ENCODE peak calls at places on chromosomes 3 and 15, in eight cellular contexts. W is IMR-90, H is AG04450, O is breast epithelium, A is choroid plexus epithelial cell, J is WERI-Rb-1, T is osteoblast, Y is ovary. G is an unnamed sample.

GRCh38 chr3:112508261-112508660 is 9.0 kb upstream of the BTLA start:
- DNase-seq in J (no peak), W (no peak), H (no peak), Y (no peak), T (no peak), O (no peak), A (no peak), G (no peak)

GRCh38 chr15:90388462-90389182 is 580 bp downstream of the IQGAP1 start:
- DNase-seq in W (peak; percentile 41), H (no peak), O (peak; percentile 57), T (peak; percentile 90), A (peak; percentile 32), J (peak; percentile 46), Y (peak; percentile 62), G (peak; percentile 43)

GRCh38 chr15:68487087-68487843 is 55.3 kb upstream of the ITGA11 start:
- DNase-seq in T (peak; percentile 52), W (peak; percentile 35), J (no peak), A (peak; percentile 61), Y (no peak), H (no peak), O (no peak), G (peak; percentile 57)

GRCh38 chr3:149388714-149389417 is 11.4 kb upstream of the TM4SF1 start:
- DNase-seq in A (no peak), O (no peak), H (no peak), J (no peak), T (no peak), W (no peak), Y (no peak), G (no peak)

GRCh38 chr3:151382671-151383070 is 1.9 kb downstream of the P2RY12 start:
- DNase-seq in W (no peak), H (no peak), J (no peak), T (no peak), A (no peak), Y (no peak), O (no peak), G (no peak)

GRCh38 chr3:134407247-134407640 is 33.0 kb upstream of the AMOTL2 start:
- DNase-seq in H (no peak), W (peak; percentile 32), T (peak; percentile 69), Y (no peak), O (no peak), A (no peak), J (no peak), G (no peak)

GRCh38 chr3:39207361-39208192 is 15.2 kb upstream of the XIRP1 start:
- DNase-seq in H (no peak), T (no peak), W (no peak), J (no peak), Y (no peak), A (no peak), O (no peak), G (no peak)

GRCh38 chr3:117955196-117955595 is 1079.5 kb downstream of the IGSF11 start:
- DNase-seq in J (no peak), O (no peak), H (peak; percentile 16), A (peak; percentile 1), T (no peak), Y (no peak), W (peak; percentile 56), G (peak; percentile 0)

GRCh38 chr15:41438206-41438605 is 21.3 kb downstream of the RTF1 start:
- DNase-seq in J (no peak), H (no peak), Y (no peak), O (no peak), T (peak; percentile 87), A (peak; percentile 23), W (peak; percentile 44), G (peak; percentile 15)

GRCh38 chr15:70299931-70300858 is 202.5 kb upstream of the TLE3 start:
- DNase-seq in A (no peak), Y (no peak), J (no peak), W (no peak), O (no peak), H (no peak), T (no peak), G (no peak)

GRCh38 chr3:192816274-192816853 is 89.0 kb upstream of the FGF12 start:
- DNase-seq in H (no peak), A (peak; percentile 81), W (peak; percentile 73), T (no peak), Y (no peak), O (no peak), J (no peak), G (peak; percentile 74)

GRCh38 chr3:125165189-125165947 is 47.2 kb downstream of the SLC12A8 start:
- DNase-seq in J (peak; percentile 51), W (peak; percentile 35), A (peak; percentile 68), H (no peak), O (no peak), T (peak; percentile 95), Y (no peak), G (peak; percentile 46)

GRCh38 chr3:133649486-133650068 is 12.2 kb downstream of the TOPBP1 start:
- DNase-seq in T (no peak), W (no peak), Y (no peak), J (no peak), O (no peak), H (no peak), A (no peak), G (no peak)

GRCh38 chr3:632571-633170 is 436.1 kb downstream of the CHL1 start:
- DNase-seq in A (peak; percentile 58), Y (no peak), W (peak; percentile 18), T (no peak), J (peak; percentile 78), H (no peak), O (no peak), G (peak; percentile 44)

GRCh38 chr3:174541708-174542107 is 317.4 kb upstream of the NAALADL2 start:
- DNase-seq in T (no peak), O (no peak), H (no peak), J (no peak), W (peak; percentile 51), A (peak; percentile 7), Y (no peak), G (peak; percentile 18)

GRCh38 chr3:17605032-17605431 is 137.4 kb downstream of the TBC1D5 start:
- DNase-seq in H (peak; percentile 29), O (no peak), W (peak; percentile 90), Y (no peak), A (peak; percentile 84), T (peak; percentile 76), J (no peak), G (peak; percentile 85)

GRCh38 chr3:30097022-30097650 is 509.3 kb upstream of the TGFBR2 start:
- DNase-seq in Y (no peak), A (no peak), J (no peak), O (no peak), W (no peak), T (no peak), H (no peak), G (no peak)

DNA sequence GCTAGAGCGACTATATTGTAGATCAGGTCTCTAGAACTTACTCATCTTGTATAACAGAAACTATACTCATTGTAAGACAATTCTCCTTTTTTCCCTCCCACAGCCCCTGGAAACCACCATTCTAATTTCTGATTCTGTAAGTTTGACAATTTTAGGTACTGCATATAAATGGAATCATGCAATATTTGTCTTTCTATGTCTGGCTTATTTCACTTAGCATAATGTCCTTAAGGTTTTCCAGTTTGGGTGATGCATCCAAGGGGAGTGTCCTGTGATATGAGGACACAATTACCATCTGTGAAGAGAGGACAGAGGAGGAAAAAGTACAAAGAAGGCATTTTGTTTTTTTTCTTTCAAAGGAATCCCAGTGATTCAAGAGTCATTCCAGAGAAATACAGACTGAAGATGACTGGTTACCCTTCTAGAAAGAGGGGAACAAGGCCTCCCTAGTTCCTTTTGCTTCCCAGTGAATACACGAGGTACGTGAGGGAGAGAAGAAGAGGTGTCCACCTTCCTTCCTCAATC is 514.7 kb upstream of the TGFBR2 start:
- DNase-seq in J (no peak), T (no peak), A (no peak), H (no peak), Y (no peak), W (no peak), O (no peak), G (no peak)
- TF ChIP-seq CTCF in J (no peak), T (no peak), A (no peak), H (no peak), Y (no peak), W (no peak), O (no peak), G (no peak)

DNA sequence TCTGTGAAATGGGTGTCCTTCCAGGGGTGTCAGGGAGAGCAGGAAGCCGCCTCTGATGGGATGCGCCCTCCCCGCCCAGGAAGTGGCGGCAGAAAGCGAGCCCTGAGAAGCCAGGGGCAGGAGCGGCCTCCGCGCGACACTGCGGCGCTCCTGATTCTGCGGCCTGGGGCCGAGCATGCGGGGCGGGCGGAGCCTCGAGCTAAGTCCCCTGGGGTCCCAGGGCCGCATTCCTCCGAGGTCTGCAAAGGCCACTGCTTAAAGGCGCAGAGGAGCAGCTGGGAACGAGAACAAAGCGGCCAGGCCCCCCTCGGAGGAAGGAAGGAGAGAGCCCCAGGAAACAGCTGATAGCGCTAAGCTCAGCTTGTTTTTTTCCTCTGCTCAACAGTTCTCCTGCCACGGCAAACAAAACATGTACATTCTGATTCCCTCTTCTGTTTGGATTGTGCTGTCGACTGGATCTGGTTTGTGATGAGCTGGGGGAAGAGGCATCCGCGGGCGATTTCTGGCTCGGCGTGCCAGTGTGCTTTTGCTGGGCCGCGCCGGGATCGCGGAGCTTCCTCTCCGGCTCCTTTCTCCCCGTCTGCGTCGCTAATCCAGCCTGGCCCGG is 34.1 kb downstream of the GRK7 start:
- DNase-seq in O (no peak), H (no peak), J (peak; percentile 42), Y (peak; percentile 70), W (peak; percentile 7), T (peak; percentile 77), A (peak; percentile 81), G (peak; percentile 71)
- H3K4me3 ChIP-seq in O (peak overlapping the region; percentile 39), H (peak overlapping the region; percentile 4), J (peak overlapping the region; percentile 42), Y (peak overlapping the region; percentile 33), W (peak overlapping the region; percentile 6), T (peak overlapping the region; percentile 69), A (peak overlapping the region; percentile 48), G (peak overlapping the region; percentile 6)

DNA sequence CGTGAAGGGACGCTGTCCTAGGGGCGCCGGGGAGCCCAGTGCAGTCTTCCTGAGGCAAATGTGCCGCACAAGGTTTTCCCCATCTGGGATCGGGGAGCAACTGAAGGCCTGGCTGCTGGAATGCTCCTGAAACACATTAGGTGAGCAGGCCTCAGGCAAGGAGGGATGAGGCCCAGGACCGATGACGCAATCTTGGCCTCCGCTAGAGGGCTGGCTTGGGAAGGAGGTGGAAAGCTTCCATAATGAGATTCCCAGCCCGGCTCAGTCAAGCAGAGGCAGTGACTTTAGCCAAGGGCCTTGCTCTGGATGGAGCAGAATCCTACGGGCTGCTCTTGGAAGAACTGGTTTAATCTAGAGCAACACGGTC is 50.8 kb downstream of the CPN2 start:
- DNase-seq in O (peak; percentile 90), W (peak; percentile 39), J (no peak), Y (peak; percentile 88), H (no peak), A (no peak), T (peak; percentile 84), G (peak; percentile 58)
- TF ChIP-seq CTCF in O (no peak), W (no peak), J (peak; percentile 3), Y (no peak), H (peak; percentile 24), A (no peak), T (no peak), G (peak; percentile 23)

DNA sequence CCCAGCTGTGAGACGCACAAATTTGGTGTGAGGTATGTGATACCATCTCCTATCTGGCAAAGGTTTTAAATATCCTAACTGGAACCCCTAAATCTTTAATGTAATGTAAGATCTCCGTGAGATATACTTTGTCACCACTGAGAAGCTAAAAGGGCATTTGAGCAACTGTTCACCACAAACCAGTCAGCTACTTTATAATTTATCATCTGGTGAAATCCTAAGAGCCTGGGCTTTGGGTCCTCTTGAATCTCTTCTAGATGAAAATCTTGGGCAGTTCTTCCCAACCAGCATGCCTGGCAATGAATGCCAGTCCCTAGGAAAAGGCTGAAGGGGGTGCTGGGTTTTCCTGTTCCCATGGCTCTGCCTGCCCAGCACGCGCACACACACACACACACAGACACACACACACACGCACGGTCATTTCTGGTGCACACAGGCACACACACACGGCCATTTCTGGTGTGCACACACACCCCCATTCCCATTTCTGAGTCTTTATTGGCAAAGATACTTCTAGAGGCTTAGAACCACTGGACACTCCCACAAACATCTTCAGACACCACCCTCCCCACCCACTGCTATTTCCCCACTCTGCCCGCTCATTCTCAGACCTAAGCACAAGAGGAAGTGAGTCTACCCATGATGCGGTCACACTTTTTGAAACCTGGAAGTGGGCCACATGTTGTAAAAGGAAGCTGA is 72.6 kb downstream of the MYO1E start:
- DNase-seq in O (peak; percentile 80), A (peak; percentile 97), H (peak; percentile 87), T (peak; percentile 93), Y (no peak), W (peak; percentile 97), J (no peak), G (peak; percentile 96)
- H3K4me3 ChIP-seq in O (no peak overlapping the region), A (peak overlapping the region; percentile 1), H (no peak overlapping the region), T (peak overlapping the region; percentile 40), Y (no peak overlapping the region), W (no peak overlapping the region), J (no peak overlapping the region), G (no peak overlapping the region)